ENCODE peak calls at places on chromosomes 13 and 19, in nine cellular contexts. One of them, this sample, is unnamed.

GRCh38 chr13:113853518-113854237 is 10.2 kb downstream of the GAS6 start:
- DNase-seq in HFFc6: no peak
- DNase-seq in activated CD8-positive, alpha-beta T cell treated with anti-CD3 and anti-CD28 coated beads for 36 hours: no peak
- DNase-seq in prostate gland: no peak
- DNase-seq in glutamatergic neuron: no peak
- DNase-seq in AG04450: no peak
- DNase-seq in coronary artery: peak; percentile 71
- DNase-seq in BJ: no peak
- DNase-seq in tibial artery: peak; percentile 22
- DNase-seq in this sample: peak; percentile 54

GRCh38 chr13:94033098-94033497 is 446.4 kb downstream of the DCT start:
- DNase-seq in HFFc6: no peak
- DNase-seq in glutamatergic neuron: no peak
- DNase-seq in coronary artery: no peak
- DNase-seq in prostate gland: no peak
- DNase-seq in activated CD8-positive, alpha-beta T cell treated with anti-CD3 and anti-CD28 coated beads for 36 hours: no peak
- DNase-seq in BJ: no peak
- DNase-seq in AG04450: no peak
- DNase-seq in tibial artery: no peak
- DNase-seq in this sample: no peak

GRCh38 chr19:47445937-47446402 is 25.7 kb downstream of the SLC8A2 start:
- DNase-seq in coronary artery: no peak
- DNase-seq in glutamatergic neuron: peak; percentile 75
- DNase-seq in activated CD8-positive, alpha-beta T cell treated with anti-CD3 and anti-CD28 coated beads for 36 hours: peak; percentile 51
- DNase-seq in BJ: no peak
- DNase-seq in prostate gland: peak; percentile 44
- DNase-seq in AG04450: no peak
- DNase-seq in HFFc6: no peak
- DNase-seq in tibial artery: no peak
- DNase-seq in this sample: no peak

GRCh38 chr13:99450416-99450815 is 50.9 kb upstream of the TM9SF2 start:
- DNase-seq in activated CD8-positive, alpha-beta T cell treated with anti-CD3 and anti-CD28 coated beads for 36 hours: no peak
- DNase-seq in glutamatergic neuron: no peak
- DNase-seq in AG04450: no peak
- DNase-seq in tibial artery: no peak
- DNase-seq in HFFc6: no peak
- DNase-seq in coronary artery: no peak
- DNase-seq in prostate gland: no peak
- DNase-seq in BJ: no peak
- DNase-seq in this sample: no peak

GRCh38 chr13:95641291-95641811 is 3.2 kb downstream of the DZIP1 start:
- DNase-seq in activated CD8-positive, alpha-beta T cell treated with anti-CD3 and anti-CD28 coated beads for 36 hours: no peak
- DNase-seq in coronary artery: no peak
- DNase-seq in AG04450: no peak
- DNase-seq in glutamatergic neuron: peak; percentile 26
- DNase-seq in BJ: no peak
- DNase-seq in HFFc6: no peak
- DNase-seq in tibial artery: no peak
- DNase-seq in prostate gland: no peak
- DNase-seq in this sample: no peak

GRCh38 chr19:42512743-42513304 is 15.5 kb downstream of the CEACAM1 start:
- DNase-seq in coronary artery: no peak
- DNase-seq in activated CD8-positive, alpha-beta T cell treated with anti-CD3 and anti-CD28 coated beads for 36 hours: peak; percentile 48
- DNase-seq in glutamatergic neuron: no peak
- DNase-seq in tibial artery: no peak
- DNase-seq in prostate gland: no peak
- DNase-seq in HFFc6: no peak
- DNase-seq in BJ: no peak
- DNase-seq in AG04450: no peak
- DNase-seq in this sample: no peak

GRCh38 chr19:13794388-13794751 is 873 bp upstream of the ZSWIM4 start:
- DNase-seq in tibial artery: peak; percentile 88
- DNase-seq in HFFc6: peak; percentile 92
- DNase-seq in activated CD8-positive, alpha-beta T cell treated with anti-CD3 and anti-CD28 coated beads for 36 hours: no peak
- DNase-seq in coronary artery: peak; percentile 89
- DNase-seq in glutamatergic neuron: no peak
- DNase-seq in AG04450: peak; percentile 87
- DNase-seq in prostate gland: peak; percentile 75
- DNase-seq in BJ: peak; percentile 96
- DNase-seq in this sample: no peak

GRCh38 chr19:47049307-47049700 is 880 bp upstream of the TMEM160 start:
- DNase-seq in AG04450: no peak
- DNase-seq in activated CD8-positive, alpha-beta T cell treated with anti-CD3 and anti-CD28 coated beads for 36 hours: no peak
- DNase-seq in coronary artery: no peak
- DNase-seq in HFFc6: peak; percentile 72
- DNase-seq in BJ: no peak
- DNase-seq in glutamatergic neuron: no peak
- DNase-seq in prostate gland: no peak
- DNase-seq in tibial artery: no peak
- DNase-seq in this sample: no peak

GRCh38 chr13:90103099-90103784 is 1244.2 kb upstream of the MIR17HG start:
- DNase-seq in AG04450: no peak
- DNase-seq in prostate gland: no peak
- DNase-seq in HFFc6: no peak
- DNase-seq in activated CD8-positive, alpha-beta T cell treated with anti-CD3 and anti-CD28 coated beads for 36 hours: no peak
- DNase-seq in BJ: no peak
- DNase-seq in glutamatergic neuron: no peak
- DNase-seq in tibial artery: no peak
- DNase-seq in coronary artery: no peak
- DNase-seq in this sample: no peak

GRCh38 chr19:17248011-17248776 is 2.5 kb upstream of the NR2F6 start:
- DNase-seq in BJ: no peak
- DNase-seq in glutamatergic neuron: peak; percentile 69
- DNase-seq in prostate gland: no peak
- DNase-seq in activated CD8-positive, alpha-beta T cell treated with anti-CD3 and anti-CD28 coated beads for 36 hours: no peak
- DNase-seq in coronary artery: no peak
- DNase-seq in AG04450: no peak
- DNase-seq in HFFc6: no peak
- DNase-seq in tibial artery: no peak
- DNase-seq in this sample: no peak

GRCh38 chr19:55391702-55392615 is 6.2 kb downstream of the RPL28 start:
- DNase-seq in prostate gland: no peak
- DNase-seq in activated CD8-positive, alpha-beta T cell treated with anti-CD3 and anti-CD28 coated beads for 36 hours: no peak
- DNase-seq in glutamatergic neuron: no peak
- DNase-seq in coronary artery: no peak
- DNase-seq in BJ: no peak
- DNase-seq in AG04450: peak; percentile 42
- DNase-seq in HFFc6: no peak
- DNase-seq in tibial artery: no peak
- DNase-seq in this sample: no peak

GRCh38 chr13:84032116-84032515 is 149.8 kb upstream of the SLITRK1 start:
- DNase-seq in BJ: no peak
- DNase-seq in prostate gland: no peak
- DNase-seq in AG04450: no peak
- DNase-seq in coronary artery: no peak
- DNase-seq in tibial artery: no peak
- DNase-seq in HFFc6: no peak
- DNase-seq in glutamatergic neuron: no peak
- DNase-seq in activated CD8-positive, alpha-beta T cell treated with anti-CD3 and anti-CD28 coated beads for 36 hours: no peak
- DNase-seq in this sample: no peak

GRCh38 chr13:71619096-71619495 is 247.9 kb downstream of the DACH1 start:
- DNase-seq in AG04450: no peak
- DNase-seq in prostate gland: no peak
- DNase-seq in coronary artery: no peak
- DNase-seq in activated CD8-positive, alpha-beta T cell treated with anti-CD3 and anti-CD28 coated beads for 36 hours: no peak
- DNase-seq in BJ: no peak
- DNase-seq in HFFc6: no peak
- DNase-seq in tibial artery: no peak
- DNase-seq in glutamatergic neuron: no peak
- DNase-seq in this sample: no peak

GRCh38 chr19:50817941-50818858 is 5.4 kb downstream of the KLK1 start:
- DNase-seq in glutamatergic neuron: peak; percentile 80
- DNase-seq in tibial artery: no peak
- DNase-seq in BJ: no peak
- DNase-seq in activated CD8-positive, alpha-beta T cell treated with anti-CD3 and anti-CD28 coated beads for 36 hours: peak; percentile 73
- DNase-seq in AG04450: no peak
- DNase-seq in prostate gland: peak; percentile 59
- DNase-seq in HFFc6: no peak
- DNase-seq in coronary artery: no peak
- DNase-seq in this sample: no peak

GRCh38 chr13:110965038-110965754 is 50.3 kb upstream of the ANKRD10 start:
- DNase-seq in coronary artery: no peak
- DNase-seq in glutamatergic neuron: no peak
- DNase-seq in prostate gland: no peak
- DNase-seq in activated CD8-positive, alpha-beta T cell treated with anti-CD3 and anti-CD28 coated beads for 36 hours: peak; percentile 64
- DNase-seq in AG04450: no peak
- DNase-seq in HFFc6: peak; percentile 93
- DNase-seq in BJ: peak; percentile 39
- DNase-seq in tibial artery: no peak
- DNase-seq in this sample: no peak

GRCh38 chr13:106088094-106088493 is 447.4 kb downstream of the EFNB2 start:
- DNase-seq in tibial artery: no peak
- DNase-seq in prostate gland: no peak
- DNase-seq in coronary artery: no peak
- DNase-seq in BJ: no peak
- DNase-seq in HFFc6: no peak
- DNase-seq in glutamatergic neuron: no peak
- DNase-seq in activated CD8-positive, alpha-beta T cell treated with anti-CD3 and anti-CD28 coated beads for 36 hours: no peak
- DNase-seq in AG04450: no peak
- DNase-seq in this sample: no peak

GRCh38 chr13:106089251-106089940 is 446.1 kb downstream of the EFNB2 start:
- DNase-seq in HFFc6: no peak
- DNase-seq in AG04450: no peak
- DNase-seq in coronary artery: no peak
- DNase-seq in activated CD8-positive, alpha-beta T cell treated with anti-CD3 and anti-CD28 coated beads for 36 hours: no peak
- DNase-seq in BJ: no peak
- DNase-seq in prostate gland: no peak
- DNase-seq in tibial artery: no peak
- DNase-seq in glutamatergic neuron: no peak
- DNase-seq in this sample: no peak

GRCh38 chr13:106087201-106087600 is 448.3 kb downstream of the EFNB2 start:
- DNase-seq in prostate gland: no peak
- DNase-seq in activated CD8-positive, alpha-beta T cell treated with anti-CD3 and anti-CD28 coated beads for 36 hours: no peak
- DNase-seq in BJ: no peak
- DNase-seq in glutamatergic neuron: no peak
- DNase-seq in HFFc6: no peak
- DNase-seq in tibial artery: no peak
- DNase-seq in coronary artery: no peak
- DNase-seq in AG04450: no peak
- DNase-seq in this sample: no peak

GRCh38 chr13:106078191-106078590 is 457.3 kb downstream of the EFNB2 start:
- DNase-seq in coronary artery: no peak
- DNase-seq in BJ: no peak
- DNase-seq in activated CD8-positive, alpha-beta T cell treated with anti-CD3 and anti-CD28 coated beads for 36 hours: no peak
- DNase-seq in HFFc6: no peak
- DNase-seq in tibial artery: no peak
- DNase-seq in AG04450: no peak
- DNase-seq in prostate gland: no peak
- DNase-seq in glutamatergic neuron: no peak
- DNase-seq in this sample: no peak

GRCh38 chr13:106083620-106084350 is 451.7 kb downstream of the EFNB2 start:
- DNase-seq in coronary artery: no peak
- DNase-seq in BJ: no peak
- DNase-seq in activated CD8-positive, alpha-beta T cell treated with anti-CD3 and anti-CD28 coated beads for 36 hours: peak; percentile 41
- DNase-seq in HFFc6: peak; percentile 44
- DNase-seq in tibial artery: no peak
- DNase-seq in glutamatergic neuron: no peak
- DNase-seq in AG04450: no peak
- DNase-seq in prostate gland: peak; percentile 18
- DNase-seq in this sample: no peak
- TF ChIP-seq CTCF in coronary artery: no peak
- TF ChIP-seq CTCF in BJ: peak; percentile 77
- TF ChIP-seq CTCF in activated CD8-positive, alpha-beta T cell treated with anti-CD3 and anti-CD28 coated beads for 36 hours: peak; percentile 35
- TF ChIP-seq CTCF in HFFc6: peak; percentile 88
- TF ChIP-seq CTCF in tibial artery: peak; percentile 17
- TF ChIP-seq CTCF in glutamatergic neuron: no peak
- TF ChIP-seq CTCF in AG04450: peak; percentile 71
- TF ChIP-seq CTCF in prostate gland: no peak
- TF ChIP-seq CTCF in this sample: peak; percentile 55

GRCh38 chr19:6396305-6396704 is 3.3 kb upstream of the GTF2F1 start:
- DNase-seq in AG04450: no peak
- DNase-seq in prostate gland: no peak
- DNase-seq in activated CD8-positive, alpha-beta T cell treated with anti-CD3 and anti-CD28 coated beads for 36 hours: no peak
- DNase-seq in coronary artery: no peak
- DNase-seq in glutamatergic neuron: no peak
- DNase-seq in HFFc6: no peak
- DNase-seq in tibial artery: no peak
- DNase-seq in BJ: no peak
- DNase-seq in this sample: no peak
- TF ChIP-seq CTCF in AG04450: no peak
- TF ChIP-seq CTCF in prostate gland: no peak
- TF ChIP-seq CTCF in activated CD8-positive, alpha-beta T cell treated with anti-CD3 and anti-CD28 coated beads for 36 hours: no peak
- TF ChIP-seq CTCF in coronary artery: no peak
- TF ChIP-seq CTCF in glutamatergic neuron: no peak
- TF ChIP-seq CTCF in HFFc6: no peak
- TF ChIP-seq CTCF in tibial artery: no peak
- TF ChIP-seq CTCF in BJ: no peak
- TF ChIP-seq CTCF in this sample: no peak

GRCh38 chr19:48591021-48591420 is 15.5 kb upstream of the SPACA4 start:
- DNase-seq in prostate gland: no peak
- DNase-seq in coronary artery: no peak
- DNase-seq in BJ: no peak
- DNase-seq in glutamatergic neuron: no peak
- DNase-seq in HFFc6: no peak
- DNase-seq in activated CD8-positive, alpha-beta T cell treated with anti-CD3 and anti-CD28 coated beads for 36 hours: no peak
- DNase-seq in tibial artery: no peak
- DNase-seq in AG04450: no peak
- DNase-seq in this sample: no peak
- TF ChIP-seq CTCF in prostate gland: no peak
- TF ChIP-seq CTCF in coronary artery: no peak
- TF ChIP-seq CTCF in BJ: no peak
- TF ChIP-seq CTCF in glutamatergic neuron: no peak
- TF ChIP-seq CTCF in HFFc6: no peak
- TF ChIP-seq CTCF in activated CD8-positive, alpha-beta T cell treated with anti-CD3 and anti-CD28 coated beads for 36 hours: no peak
- TF ChIP-seq CTCF in tibial artery: no peak
- TF ChIP-seq CTCF in AG04450: peak; percentile 12
- TF ChIP-seq CTCF in this sample: no peak

GRCh38 chr19:5340637-5341447 is at the start of gene PTPRS:
- DNase-seq in AG04450: peak; percentile 24
- DNase-seq in tibial artery: peak; percentile 32
- DNase-seq in HFFc6: peak; percentile 73
- DNase-seq in coronary artery: no peak
- DNase-seq in BJ: no peak
- DNase-seq in activated CD8-positive, alpha-beta T cell treated with anti-CD3 and anti-CD28 coated beads for 36 hours: peak; percentile 79
- DNase-seq in prostate gland: peak; percentile 58
- DNase-seq in glutamatergic neuron: peak; percentile 97
- DNase-seq in this sample: peak; percentile 96

GRCh38 chr19:5339470-5339949 is 1.1 kb downstream of the PTPRS start:
- DNase-seq in coronary artery: no peak
- DNase-seq in prostate gland: no peak
- DNase-seq in BJ: no peak
- DNase-seq in tibial artery: no peak
- DNase-seq in glutamatergic neuron: peak; percentile 65
- DNase-seq in HFFc6: no peak
- DNase-seq in activated CD8-positive, alpha-beta T cell treated with anti-CD3 and anti-CD28 coated beads for 36 hours: no peak
- DNase-seq in AG04450: no peak
- DNase-seq in this sample: no peak

GRCh38 chr19:5341448-5341820 is 822 bp upstream of the PTPRS start:
- DNase-seq in prostate gland: no peak
- DNase-seq in HFFc6: no peak
- DNase-seq in BJ: no peak
- DNase-seq in tibial artery: no peak
- DNase-seq in coronary artery: no peak
- DNase-seq in glutamatergic neuron: no peak
- DNase-seq in AG04450: no peak
- DNase-seq in activated CD8-positive, alpha-beta T cell treated with anti-CD3 and anti-CD28 coated beads for 36 hours: no peak
- DNase-seq in this sample: no peak

GRCh38 chr19:5338661-5339469 is 1.7 kb downstream of the PTPRS start:
- DNase-seq in HFFc6: no peak
- DNase-seq in coronary artery: no peak
- DNase-seq in glutamatergic neuron: peak; percentile 86
- DNase-seq in tibial artery: no peak
- DNase-seq in prostate gland: no peak
- DNase-seq in AG04450: no peak
- DNase-seq in activated CD8-positive, alpha-beta T cell treated with anti-CD3 and anti-CD28 coated beads for 36 hours: no peak
- DNase-seq in BJ: no peak
- DNase-seq in this sample: no peak

GRCh38 chr19:5339950-5340636 is 519 bp downstream of the PTPRS start:
- DNase-seq in BJ: no peak
- DNase-seq in activated CD8-positive, alpha-beta T cell treated with anti-CD3 and anti-CD28 coated beads for 36 hours: no peak
- DNase-seq in prostate gland: no peak
- DNase-seq in coronary artery: no peak
- DNase-seq in glutamatergic neuron: peak; percentile 73
- DNase-seq in tibial artery: no peak
- DNase-seq in AG04450: no peak
- DNase-seq in HFFc6: no peak
- DNase-seq in this sample: no peak
- TF ChIP-seq CTCF in BJ: no peak
- TF ChIP-seq CTCF in activated CD8-positive, alpha-beta T cell treated with anti-CD3 and anti-CD28 coated beads for 36 hours: no peak
- TF ChIP-seq CTCF in prostate gland: no peak
- TF ChIP-seq CTCF in coronary artery: no peak
- TF ChIP-seq CTCF in glutamatergic neuron: peak; percentile 17
- TF ChIP-seq CTCF in tibial artery: no peak
- TF ChIP-seq CTCF in AG04450: no peak
- TF ChIP-seq CTCF in HFFc6: peak; percentile 55
- TF ChIP-seq CTCF in this sample: peak; percentile 47